ENCODE peak calls at places on chromosomes 13 and 19, in six cellular contexts. F, G, S, E, C and Y are unnamed samples.
A peak's percentile ranks its signal among the peaks of the same experiment; 100 is the strongest.

GRCh38 chr19:6736917-6737283 is 480 bp downstream of the GPR108 start:
- DNase-seq in F (no peak), G (no peak), S (no peak), E (no peak), C (no peak), Y (no peak)

GRCh38 chr19:18780631-18781030 is 10.5 kb downstream of the COMP start:
- DNase-seq in F (no peak), G (no peak), S (no peak), E (no peak), C (no peak), Y (no peak)

GRCh38 chr13:63435668-63436275 is 2020.1 kb upstream of the PCDH20 start:
- DNase-seq in F (peak; percentile 100), G (no peak), S (no peak), E (no peak), C (peak; percentile 96), Y (peak; percentile 1)

GRCh38 chr13:40344270-40345148 is 321.9 kb downstream of the FOXO1 start:
- DNase-seq in F (no peak), G (no peak), S (no peak), E (no peak), C (no peak), Y (no peak)

GRCh38 chr13:97130201-97130600 is 91.9 kb upstream of the MBNL2 start:
- DNase-seq in F (no peak), G (no peak), S (no peak), E (no peak), C (peak; percentile 43), Y (no peak)

GRCh38 chr19:40610396-40611064 is 9.4 kb downstream of the LTBP4 start:
- DNase-seq in F (no peak), G (peak; percentile 35), S (no peak), E (no peak), C (no peak), Y (no peak)

GRCh38 chr13:52848455-52849190 is at the start of gene PCDH8:
- DNase-seq in F (no peak), G (peak; percentile 91), S (no peak), E (peak; percentile 79), C (no peak), Y (no peak)

GRCh38 chr19:7004313-7004931 is 16.8 kb downstream of the MBD3L2B start:
- DNase-seq in F (peak; percentile 18), G (no peak), S (no peak), E (no peak), C (peak; percentile 18), Y (peak; percentile 77)

GRCh38 chr19:58053480-58054156 is 5.5 kb upstream of the ZNF135 start:
- DNase-seq in F (no peak), G (no peak), S (no peak), E (no peak), C (no peak), Y (no peak)

GRCh38 chr19:18104793-18105131 is 7.2 kb downstream of the MAST3 start:
- DNase-seq in F (no peak), G (no peak), S (no peak), E (no peak), C (no peak), Y (no peak)

GRCh38 chr19:18204394-18205179 is 745 bp upstream of the RAB3A start:
- DNase-seq in F (no peak), G (no peak), S (no peak), E (peak; percentile 90), C (peak; percentile 77), Y (peak; percentile 81)

GRCh38 chr13:114311908-114312307 is 2.4 kb upstream of the CHAMP1 start:
- DNase-seq in F (no peak), G (no peak), S (no peak), E (no peak), C (no peak), Y (no peak)

GRCh38 chr13:93723316-93723715 is 496.7 kb downstream of the GPC6 start:
- DNase-seq in F (peak; percentile 55), G (no peak), S (no peak), E (no peak), C (no peak), Y (no peak)

GRCh38 chr13:50636007-50636704 is 207.3 kb downstream of the DLEU7 start:
- DNase-seq in F (no peak), G (peak; percentile 85), S (peak; percentile 27), E (peak; percentile 29), C (no peak), Y (peak; percentile 42)

GRCh38 chr13:52599853-52600603 is 42.2 kb upstream of the HNRNPA1L2 start:
- DNase-seq in F (peak; percentile 13), G (peak; percentile 67), S (no peak), E (no peak), C (no peak), Y (peak; percentile 44)

GRCh38 chr13:74778946-74779345 is 644.7 kb upstream of the KLF12 start:
- DNase-seq in F (peak; percentile 35), G (no peak), S (no peak), E (no peak), C (no peak), Y (no peak)
- H3K14ac ChIP-seq in F (no peak overlapping the region), G (no peak overlapping the region), S (no peak overlapping the region), E (no peak overlapping the region), C (no peak overlapping the region), Y (no peak overlapping the region)

DNA sequence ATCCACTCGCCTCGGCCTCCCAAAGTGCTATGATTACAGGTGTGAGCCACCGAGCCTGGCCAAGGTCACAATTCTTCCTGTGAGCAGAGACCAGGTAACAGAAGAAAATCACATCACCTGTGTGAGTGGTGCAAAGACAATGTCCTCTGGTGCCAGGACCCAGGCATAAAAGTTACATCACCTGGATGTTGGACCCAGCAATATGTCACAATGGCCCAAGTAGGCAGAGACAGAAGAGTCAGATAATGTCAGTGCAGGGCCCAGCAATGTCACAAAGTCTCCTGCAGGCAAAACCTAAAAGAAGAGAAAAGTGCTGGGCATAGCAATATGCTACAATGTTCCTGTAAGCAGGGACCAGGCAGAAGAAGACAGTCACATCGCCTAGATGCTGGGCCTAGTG is 5.5 kb upstream of the ZNF724 start:
- DNase-seq in F (no peak), G (no peak), S (no peak), E (no peak), C (no peak), Y (no peak)
- H3K18ac ChIP-seq in F (no peak overlapping the region), G (no peak overlapping the region), S (no peak overlapping the region), E (no peak overlapping the region), C (no peak overlapping the region), Y (no peak overlapping the region)

GRCh38 chr19:30037835-30038234 is 95.8 kb downstream of the URI1 start:
- DNase-seq in F (no peak), G (no peak), S (no peak), E (no peak), C (no peak), Y (no peak)
- H3K14ac ChIP-seq in F (no peak overlapping the region), G (no peak overlapping the region), S (no peak overlapping the region), E (no peak overlapping the region), C (no peak overlapping the region), Y (no peak overlapping the region)

GRCh38 chr13:44171151-44171550 is 202.5 kb upstream of the SERP2 start:
- DNase-seq in F (no peak), G (no peak), S (no peak), E (no peak), C (no peak), Y (peak; percentile 85)

GRCh38 chr13:44171861-44172260 is 201.8 kb upstream of the SERP2 start:
- DNase-seq in F (no peak), G (no peak), S (no peak), E (no peak), C (no peak), Y (peak; percentile 56)

GRCh38 chr13:44176173-44176572 is 197.5 kb upstream of the SERP2 start:
- DNase-seq in F (peak; percentile 41), G (no peak), S (no peak), E (no peak), C (no peak), Y (no peak)

GRCh38 chr13:44172411-44172810 is 201.2 kb upstream of the SERP2 start:
- DNase-seq in F (no peak), G (no peak), S (no peak), E (no peak), C (no peak), Y (peak; percentile 94)

DNA sequence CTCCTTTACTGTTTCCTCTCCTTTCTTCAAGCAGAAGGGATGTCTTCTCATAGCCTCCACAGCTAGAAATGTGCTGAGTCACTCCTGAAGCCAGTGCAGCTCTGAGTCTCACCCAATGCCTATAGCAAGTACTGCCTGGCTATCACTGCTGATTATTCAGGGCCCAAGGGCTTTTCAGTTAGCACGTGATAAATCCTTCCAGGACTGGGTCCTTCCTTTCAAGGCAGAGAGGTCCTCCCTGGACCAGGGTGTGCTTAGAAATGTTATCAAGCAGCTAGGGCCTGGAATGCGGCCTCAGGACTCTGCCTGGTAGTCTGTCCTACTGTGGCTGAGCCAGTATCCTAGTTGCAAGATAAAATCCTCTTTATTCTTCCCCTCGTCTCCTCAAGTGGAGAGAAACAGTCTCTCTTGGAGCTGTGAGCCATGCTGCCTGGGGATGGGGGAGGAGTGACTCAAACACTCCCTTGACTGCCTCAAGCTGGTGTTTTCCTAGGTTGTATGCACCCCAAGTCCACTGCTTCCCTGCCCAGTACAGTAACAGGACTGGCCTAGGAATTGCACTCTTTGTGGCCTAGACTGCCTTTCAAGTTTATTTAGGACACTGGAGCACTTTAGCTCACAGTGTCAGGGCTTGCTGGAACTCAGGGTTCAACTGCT is 198.7 kb upstream of the SERP2 start:
- DNase-seq in F (peak; percentile 76), G (no peak), S (no peak), E (no peak), C (peak; percentile 74), Y (peak; percentile 70)
- H3K18ac ChIP-seq in F (peak overlapping the region; percentile 82), G (no peak overlapping the region), S (no peak overlapping the region), E (peak overlapping the region; percentile 50), C (peak overlapping the region; percentile 77), Y (peak overlapping the region; percentile 20)

GRCh38 chr13:95325485-95325884 is 24.2 kb upstream of the ABCC4 start:
- DNase-seq in F (no peak), G (no peak), S (no peak), E (no peak), C (no peak), Y (no peak)
- H3K14ac ChIP-seq in F (no peak overlapping the region), G (no peak overlapping the region), S (no peak overlapping the region), E (no peak overlapping the region), C (peak overlapping the region; percentile 48), Y (no peak overlapping the region)

DNA sequence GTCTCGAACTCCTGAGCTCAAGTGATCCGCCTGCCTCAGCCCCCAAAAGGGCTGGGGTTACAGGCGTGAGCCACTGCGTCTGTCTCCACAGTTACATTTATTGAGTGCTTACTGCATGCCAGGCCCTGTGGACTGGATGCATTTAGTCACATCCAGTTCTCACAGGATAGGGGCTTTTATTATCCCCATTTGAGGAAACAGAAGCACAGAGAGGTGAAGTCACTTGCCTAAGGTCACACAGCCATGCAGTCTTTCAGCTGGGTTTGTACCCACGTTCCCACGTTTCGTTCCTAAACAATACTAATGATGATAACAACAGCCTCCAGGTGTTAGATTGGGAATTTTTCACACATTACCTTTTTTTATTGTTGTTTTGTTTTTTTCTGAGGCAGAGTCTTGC is 9.1 kb upstream of the EBI3 start:
- DNase-seq in F (no peak), G (no peak), S (no peak), E (no peak), C (no peak), Y (peak; percentile 17)
- H3K18ac ChIP-seq in F (no peak overlapping the region), G (no peak overlapping the region), S (no peak overlapping the region), E (no peak overlapping the region), C (no peak overlapping the region), Y (no peak overlapping the region)